ENCODE peak calls at places on chromosomes 3 and 15, in five cellular contexts. X, J, D, U and N are unnamed samples.

GRCh38 chr3:132347095-132347494 is 29.9 kb downstream of the ACP3 start:
- DNase-seq in D (no peak), J (no peak), X (no peak), U (no peak), N (no peak)

GRCh38 chr15:48451241-48451640 is 120.0 kb downstream of the DUT start:
- DNase-seq in D (no peak), U (no peak), X (no peak), J (no peak), N (no peak)

GRCh38 chr15:23039917-23040281 is 530 bp upstream of the TUBGCP5 start:
- DNase-seq in D (no peak), X (no peak), U (peak), J (no peak), N (no peak)

GRCh38 chr15:95440712-95441111 is 889.8 kb upstream of the NR2F2 start:
- DNase-seq in U (no peak), X (no peak), J (no peak), D (no peak), N (no peak)

GRCh38 chr3:160193644-160194192 is 31.5 kb upstream of the C3orf80 start:
- DNase-seq in D (no peak), X (no peak), U (no peak), J (no peak), N (no peak)

GRCh38 chr3:41321642-41321980 is 122.3 kb downstream of the CTNNB1 start:
- DNase-seq in J (no peak), D (no peak), U (no peak), X (no peak), N (no peak)

GRCh38 chr3:141326123-141326522 is 42.2 kb upstream of the ZBTB38 start:
- DNase-seq in X (no peak), D (no peak), J (no peak), U (no peak), N (no peak)

GRCh38 chr15:63601727-63602185 is 4.6 kb downstream of the FBXL22 start:
- DNase-seq in J (no peak), D (no peak), X (no peak), U (peak), N (no peak)

GRCh38 chr15:40768492-40769309 is 1.1 kb upstream of the C15orf62 start:
- DNase-seq in U (no peak), D (no peak), X (no peak), J (no peak), N (no peak)

GRCh38 chr3:197376020-197376419 is 77.6 kb upstream of the DLG1 start:
- DNase-seq in X (no peak), D (no peak), U (no peak), J (no peak), N (no peak)